ENCODE peak calls at places on chromosomes 12 and 14, in four cellular contexts. F, A, H and V are unnamed samples. For H3K4me1, the result is how much of the 10 kb centered on the place peaks cover.

GRCh38 chr14:81219821-81220487 is 805 bp downstream of the GTF2A1 start:
- DNase-seq in F (no peak), A (peak), H (peak), V (peak)

GRCh38 chr14:104883681-104884361 is 18.8 kb downstream of the CEP170B start:
- DNase-seq in F (no peak), A (no peak), H (peak), V (no peak)

GRCh38 chr14:57189070-57189469 is 79.6 kb downstream of the EXOC5 start:
- DNase-seq in F (no peak), A (no peak), H (no peak), V (no peak)

GRCh38 chr12:107429006-107429698 is 256.4 kb upstream of the PWP1 start:
- DNase-seq in F (no peak), A (peak), H (no peak), V (peak)

GRCh38 chr12:6775185-6775770 is 3.0 kb downstream of the LAG3 start:
- DNase-seq in F (no peak), A (no peak), H (no peak), V (no peak)

GRCh38 chr12:109111775-109112491 is 4.5 kb upstream of the ACACB start:
- DNase-seq in F (peak), A (peak), H (peak), V (peak)

GRCh38 chr12:74770552-74770951 is 232.9 kb downstream of the ATXN7L3B start:
- DNase-seq in F (no peak), A (no peak), H (no peak), V (no peak)

GRCh38 chr14:100608064-100608463 is 20.8 kb upstream of the BEGAIN start:
- DNase-seq in F (no peak), A (no peak), H (no peak), V (no peak)

GRCh38 chr14:96748371-96748770 is 48.8 kb upstream of the VRK1 start:
- DNase-seq in F (no peak), A (no peak), H (no peak), V (no peak)

GRCh38 chr12:113397497-113398197 is 6.0 kb downstream of the SDS start:
- DNase-seq in F (no peak), A (no peak), H (no peak), V (no peak)

GRCh38 chr12:61097991-61098580 is 1162.1 kb upstream of the USP15 start:
- DNase-seq in F (no peak), A (no peak), H (no peak), V (no peak)

GRCh38 chr14:70002589-70003240 is 123.5 kb downstream of the SMOC1 start:
- DNase-seq in F (no peak), A (no peak), H (no peak), V (no peak)

GRCh38 chr14:101077511-101078074 is 174.1 kb upstream of the RTL1 start:
- DNase-seq in F (no peak), A (peak), H (no peak), V (peak)

GRCh38 chr12:74689071-74689655 is 151.5 kb downstream of the ATXN7L3B start:
- DNase-seq in F (no peak), A (no peak), H (no peak), V (no peak)

GRCh38 chr14:104770851-104771272 is 17.9 kb downstream of the SIVA1 start:
- DNase-seq in F (no peak), A (no peak), H (no peak), V (no peak)

GRCh38 chr12:124032265-124032886 is 59.4 kb downstream of the ZNF664 start:
- DNase-seq in F (peak), A (no peak), H (no peak), V (no peak)

GRCh38 chr14:52003324-52003723 is 14.0 kb downstream of the RTRAF start:
- DNase-seq in F (no peak), A (no peak), H (no peak), V (no peak)

GRCh38 chr14:34018564-34019244 is 67.8 kb upstream of the EGLN3 start:
- DNase-seq in F (peak), A (no peak), H (peak), V (no peak)

GRCh38 chr14:94480809-94481208 is 4.8 kb upstream of the SERPINA9 start:
- DNase-seq in F (no peak), A (no peak), H (no peak), V (no peak)

GRCh38 chr12:12333407-12333831 is 16.6 kb downstream of the MANSC1 start:
- DNase-seq in F (no peak), A (peak), H (no peak), V (no peak)

GRCh38 chr12:75135021-75135420 is 74.6 kb downstream of the KCNC2 start:
- DNase-seq in F (no peak), A (no peak), H (no peak), V (no peak)

GRCh38 chr12:117459229-117459628 is 97.8 kb upstream of the NOS1 start:
- DNase-seq in F (no peak), A (no peak), H (no peak), V (no peak)

GRCh38 chr12:4270670-4271432 is 2.7 kb upstream of the CCND2 start:
- DNase-seq in F (peak), A (peak), H (peak), V (peak)

GRCh38 chr12:114425031-114425626 is 19.2 kb upstream of the TBX5 start:
- DNase-seq in F (no peak), A (no peak), H (no peak), V (no peak)

GRCh38 chr12:14960548-14961465 is 594 bp downstream of the ARHGDIB start:
- DNase-seq in F (no peak), A (no peak), H (peak), V (no peak)

GRCh38 chr14:54807428-54807827 is 95.2 kb downstream of the GCH1 start:
- DNase-seq in F (no peak), A (no peak), H (no peak), V (no peak)

GRCh38 chr14:76920572-76921175 is 94.5 kb downstream of the LRRC74A start:
- DNase-seq in F (no peak), A (no peak), H (no peak), V (no peak)

GRCh38 chr12:6632026-6632978 is 3.5 kb downstream of the LPAR5 start:
- DNase-seq in F (no peak), A (no peak), H (no peak), V (no peak)

GRCh38 chr12:89529738-89530137 is 3.9 kb upstream of the POC1B start:
- DNase-seq in F (no peak), A (no peak), H (no peak), V (no peak)

GRCh38 chr12:53696285-53696654 is 20.4 kb upstream of the ATP5MC2 start:
- DNase-seq in F (peak), A (peak), H (no peak), V (peak)

GRCh38 chr14:86838363-86838762 is 1154.6 kb downstream of the GALC start:
- DNase-seq in F (no peak), A (no peak), H (no peak), V (no peak)

GRCh38 chr14:39452680-39453079 is 20.4 kb upstream of the FBXO33 start:
- DNase-seq in F (no peak), A (no peak), H (no peak), V (no peak)

GRCh38 chr12:212799-213526 is 994 bp downstream of the SLC6A12 start:
- DNase-seq in F (peak), A (peak), H (peak), V (no peak)

GRCh38 chr12:103841690-103842584 is 903 bp upstream of the NT5DC3 start:
- DNase-seq in F (no peak), A (peak), H (peak), V (peak)

GRCh38 chr12:114316076-114316475 is 89.9 kb downstream of the TBX5 start:
- DNase-seq in F (no peak), A (no peak), H (no peak), V (no peak)

DNA sequence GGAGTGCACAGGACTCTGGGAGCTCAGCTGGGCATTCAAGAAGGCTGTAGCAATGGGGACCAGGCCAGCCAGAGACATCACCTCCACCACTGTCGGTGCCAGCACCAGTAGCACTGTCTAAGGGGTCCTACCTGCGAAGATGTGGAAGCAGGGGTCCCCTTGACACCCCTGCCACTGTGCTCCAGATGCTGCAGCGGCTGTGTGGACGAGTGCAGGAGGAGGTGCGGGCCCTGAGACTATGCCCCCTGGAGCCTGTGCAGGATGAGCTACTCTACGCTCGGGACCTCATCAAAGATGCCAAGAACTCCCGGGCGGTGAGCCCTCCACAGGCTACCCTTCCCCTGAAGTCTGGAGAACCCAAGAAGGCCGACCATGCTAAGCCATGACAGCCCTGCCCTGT is 8.6 kb downstream of the CARMIL3 start:
- DNase-seq in F (no peak), A (no peak), H (no peak), V (no peak)
- H3K4me1 ChIP-seq in F (under half), A (under half), H (under half), V (under half)

GRCh38 chr12:10716704-10717315 is 6.3 kb downstream of the YBX3 start:
- DNase-seq in F (peak), A (peak), H (peak), V (peak)
- H3K4me3 ChIP-seq in F (no peak), A (no peak), H (peak), V (peak)

GRCh38 chr14:91879196-91879595 is 11.9 kb upstream of the TC2N start:
- DNase-seq in F (no peak), A (no peak), H (no peak), V (no peak)

GRCh38 chr14:91878274-91878673 is 10.9 kb upstream of the TC2N start:
- DNase-seq in F (no peak), A (no peak), H (no peak), V (no peak)

GRCh38 chr14:91875515-91876286 is 8.4 kb upstream of the TC2N start:
- DNase-seq in F (no peak), A (no peak), H (no peak), V (no peak)

GRCh38 chr14:91877376-91877775 is 10.0 kb upstream of the TC2N start:
- DNase-seq in F (no peak), A (no peak), H (no peak), V (no peak)

DNA sequence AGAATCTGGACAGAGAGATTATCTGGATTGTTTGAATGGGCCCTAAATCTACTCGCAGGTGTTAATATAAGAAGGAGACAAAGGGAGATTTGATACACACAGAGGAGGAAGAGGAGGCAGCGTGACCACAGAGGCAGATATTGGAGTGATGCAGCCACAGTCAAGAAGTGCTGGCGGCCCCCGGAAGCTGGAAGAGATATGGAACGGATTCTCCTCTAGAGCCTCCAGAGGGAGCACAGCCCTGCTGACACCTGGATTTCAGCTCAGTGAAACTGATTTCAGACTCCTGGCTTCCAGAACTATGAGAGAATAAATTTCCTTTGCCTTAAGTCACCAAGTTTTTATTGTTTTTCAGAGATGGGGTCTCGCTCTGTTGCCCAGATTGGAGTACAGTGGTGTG is 9.2 kb upstream of the TC2N start:
- DNase-seq in F (no peak), A (no peak), H (no peak), V (no peak)
- H3K4me1 ChIP-seq in F (under half), A (under half), H (under half), V (under half)

DNA sequence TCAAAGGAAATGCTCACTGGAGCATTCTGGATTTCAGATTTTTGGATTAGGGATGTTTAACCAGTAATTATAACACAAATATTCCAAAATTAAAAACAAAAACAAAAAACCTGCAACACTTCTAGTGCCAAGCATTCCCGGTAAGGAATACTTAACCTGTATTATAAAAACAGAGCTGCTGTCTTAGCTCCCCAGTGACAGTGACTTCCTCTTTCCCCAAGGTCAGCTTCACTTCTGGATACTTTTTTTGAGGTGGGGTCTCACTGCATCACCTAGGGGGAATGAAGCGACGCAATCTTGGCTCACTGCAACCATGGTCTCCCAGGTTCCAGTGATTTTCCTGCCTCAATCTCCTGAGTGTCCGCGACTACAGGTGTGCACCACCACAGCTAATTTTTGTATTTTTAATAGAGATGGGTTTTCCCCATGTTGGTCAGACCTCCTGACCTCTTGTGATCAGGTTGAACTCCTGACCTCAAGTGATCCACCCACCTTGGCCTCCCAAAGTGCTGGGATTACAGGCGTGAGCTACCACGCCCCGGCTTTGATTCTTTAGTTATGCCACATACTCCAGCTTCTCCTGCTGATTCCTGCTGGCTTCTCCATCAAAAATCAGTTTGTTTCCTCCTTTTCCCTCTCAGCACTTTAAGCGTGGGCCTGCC is 15.9 kb downstream of the PPP1CC start:
- DNase-seq in F (no peak), A (no peak), H (no peak), V (no peak)
- H3K4me3 ChIP-seq in F (no peak), A (no peak), H (no peak), V (no peak)

GRCh38 chr12:57146925-57147640 is at the start of gene LRP1-AS:
- DNase-seq in F (no peak), A (no peak), H (no peak), V (no peak)

GRCh38 chr12:57150400-57150799 is 3.0 kb upstream of the LRP1-AS start:
- DNase-seq in F (no peak), A (no peak), H (no peak), V (no peak)

GRCh38 chr12:57149309-57149900 is 2.0 kb upstream of the LRP1-AS start:
- DNase-seq in F (peak), A (no peak), H (peak), V (peak)

GRCh38 chr12:57147641-57147944 is 174 bp upstream of the LRP1-AS start:
- DNase-seq in F (no peak), A (no peak), H (no peak), V (no peak)

GRCh38 chr12:57148469-57149308 is 1.3 kb upstream of the LRP1-AS start:
- DNase-seq in F (peak), A (peak), H (peak), V (no peak)
- H3K4me1 ChIP-seq in F (half or more), A (half or more), H (half or more), V (under half)

DNA sequence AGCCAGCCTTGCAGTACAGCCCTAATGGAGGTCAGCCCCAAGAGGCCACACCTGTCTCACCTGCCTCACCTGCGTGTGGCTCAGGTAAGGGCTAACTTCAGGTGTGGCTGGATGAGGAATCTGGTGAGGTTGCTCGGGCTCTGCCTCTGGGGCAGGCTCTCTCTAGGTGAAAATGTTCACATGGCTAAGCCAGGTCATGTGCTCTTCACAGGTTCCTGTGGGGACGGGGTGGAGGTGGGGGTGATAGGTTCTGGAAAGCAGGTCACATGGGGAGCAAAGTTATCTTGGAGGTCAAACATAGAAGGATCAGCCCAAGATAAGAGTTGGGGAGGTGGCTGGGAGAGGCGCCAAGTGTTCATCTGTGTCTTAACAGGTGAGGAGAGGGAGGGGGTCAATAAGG is 60.3 kb downstream of the CACNA1C start:
- DNase-seq in F (no peak), A (no peak), H (no peak), V (no peak)
- H3K4me3 ChIP-seq in F (no peak), A (no peak), H (no peak), V (no peak)

DNA sequence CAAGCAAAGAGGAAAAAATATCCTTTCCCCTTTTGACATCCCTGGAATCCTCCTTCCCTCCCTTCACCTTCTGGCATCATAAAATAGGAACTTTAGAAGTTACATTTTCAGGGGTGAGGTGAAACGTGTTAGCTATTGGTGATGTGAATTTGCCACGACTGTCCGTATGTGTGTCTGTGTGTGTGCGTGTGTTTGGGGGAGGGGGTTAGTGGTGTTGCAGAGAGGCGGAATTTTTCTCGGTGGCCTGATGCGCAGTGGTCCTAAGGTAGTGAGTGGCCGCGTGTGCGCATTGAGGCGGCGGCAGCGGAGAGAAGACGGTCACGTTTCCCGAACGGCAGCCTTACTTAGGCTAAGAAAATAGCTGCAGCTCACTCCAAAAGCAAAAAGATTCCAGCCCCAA is 4.5 kb downstream of the FLRT2 start:
- DNase-seq in F (no peak), A (no peak), H (no peak), V (no peak)
- H3K4me1 ChIP-seq in F (under half), A (under half), H (under half), V (under half)